ENCODE peak calls at places on chromosomes 6 and 20, in four cellular contexts. One of them, this sample, is unnamed.

GRCh38 chr6:141475269-141475668 is 657.5 kb upstream of the GJE1 start:
- DNase-seq in tibial artery: no peak
- DNase-seq in pancreas: no peak
- DNase-seq in keratinocyte: no peak
- DNase-seq in this sample: no peak

GRCh38 chr20:5888051-5888450 is 62.3 kb downstream of the TRMT6 start:
- DNase-seq in tibial artery: no peak
- DNase-seq in pancreas: no peak
- DNase-seq in keratinocyte: no peak
- DNase-seq in this sample: no peak

GRCh38 chr6:41625442-41625841 is 12.8 kb upstream of the MDFI start:
- DNase-seq in tibial artery: peak
- DNase-seq in pancreas: no peak
- DNase-seq in keratinocyte: peak
- DNase-seq in this sample: no peak

GRCh38 chr20:37504404-37505096 is 16.5 kb upstream of the NNAT start:
- DNase-seq in tibial artery: no peak
- DNase-seq in pancreas: no peak
- DNase-seq in keratinocyte: no peak
- DNase-seq in this sample: no peak

GRCh38 chr6:131897050-131897435 is 54.1 kb downstream of the CCN2 start:
- DNase-seq in tibial artery: no peak
- DNase-seq in pancreas: no peak
- DNase-seq in keratinocyte: no peak
- DNase-seq in this sample: no peak

GRCh38 chr6:16524380-16524707 is 236.9 kb downstream of the ATXN1 start:
- DNase-seq in tibial artery: no peak
- DNase-seq in pancreas: no peak
- DNase-seq in keratinocyte: no peak
- DNase-seq in this sample: no peak

GRCh38 chr6:85551264-85551663 is 42.4 kb downstream of the SNX14 start:
- DNase-seq in tibial artery: no peak
- DNase-seq in pancreas: no peak
- DNase-seq in keratinocyte: no peak
- DNase-seq in this sample: no peak

GRCh38 chr6:79173378-79173777 is 61.1 kb downstream of the HMGN3 start:
- DNase-seq in tibial artery: no peak
- DNase-seq in pancreas: no peak
- DNase-seq in keratinocyte: no peak
- DNase-seq in this sample: no peak

GRCh38 chr6:79510707-79511106 is 26.5 kb downstream of the LCA5 start:
- DNase-seq in tibial artery: no peak
- DNase-seq in pancreas: no peak
- DNase-seq in keratinocyte: no peak
- DNase-seq in this sample: no peak

GRCh38 chr6:66435321-66435720 is 728.3 kb upstream of the EYS start:
- DNase-seq in tibial artery: no peak
- DNase-seq in pancreas: no peak
- DNase-seq in keratinocyte: no peak
- DNase-seq in this sample: no peak

GRCh38 chr6:112877134-112878100 is 530.3 kb downstream of the RFPL4B start:
- DNase-seq in tibial artery: no peak
- DNase-seq in pancreas: no peak
- DNase-seq in keratinocyte: no peak
- DNase-seq in this sample: no peak

GRCh38 chr20:41587956-41588355 is 30.2 kb downstream of the CHD6 start:
- DNase-seq in tibial artery: no peak
- DNase-seq in pancreas: no peak
- DNase-seq in keratinocyte: peak
- DNase-seq in this sample: no peak

GRCh38 chr6:130671119-130672104 is 155.8 kb upstream of the SMLR1 start:
- DNase-seq in tibial artery: no peak
- DNase-seq in pancreas: no peak
- DNase-seq in keratinocyte: no peak
- DNase-seq in this sample: no peak

GRCh38 chr6:12456343-12456742 is 166.2 kb downstream of the EDN1 start:
- DNase-seq in tibial artery: no peak
- DNase-seq in pancreas: no peak
- DNase-seq in keratinocyte: no peak
- DNase-seq in this sample: no peak

GRCh38 chr20:63682384-63683139 is 13.9 kb upstream of the TNFRSF6B start:
- DNase-seq in tibial artery: peak
- DNase-seq in pancreas: peak
- DNase-seq in keratinocyte: peak
- DNase-seq in this sample: peak

GRCh38 chr6:113645576-113645970 is 211.6 kb upstream of the MARCKS start:
- DNase-seq in tibial artery: no peak
- DNase-seq in pancreas: no peak
- DNase-seq in keratinocyte: peak
- DNase-seq in this sample: no peak

GRCh38 chr20:54364919-54365318 is 110.5 kb upstream of the DOK5 start:
- DNase-seq in tibial artery: no peak
- DNase-seq in pancreas: no peak
- DNase-seq in keratinocyte: no peak
- DNase-seq in this sample: no peak

GRCh38 chr6:128929869-128930268 is 46.9 kb downstream of the LAMA2 start:
- DNase-seq in tibial artery: no peak
- DNase-seq in pancreas: no peak
- DNase-seq in keratinocyte: no peak
- DNase-seq in this sample: no peak

GRCh38 chr6:45026003-45026516 is 302.1 kb upstream of the RUNX2 start:
- DNase-seq in tibial artery: no peak
- DNase-seq in pancreas: no peak
- DNase-seq in keratinocyte: no peak
- DNase-seq in this sample: no peak

GRCh38 chr6:166927942-166928643 is 28.3 kb downstream of the RNASET2 start:
- DNase-seq in tibial artery: no peak
- DNase-seq in pancreas: no peak
- DNase-seq in keratinocyte: no peak
- DNase-seq in this sample: no peak

GRCh38 chr20:4961746-4962145 is 39.6 kb downstream of the SLC23A2 start:
- DNase-seq in tibial artery: no peak
- DNase-seq in pancreas: no peak
- DNase-seq in keratinocyte: no peak
- DNase-seq in this sample: no peak

GRCh38 chr20:41408131-41408789 is 41.6 kb upstream of the EMILIN3 start:
- DNase-seq in tibial artery: no peak
- DNase-seq in pancreas: no peak
- DNase-seq in keratinocyte: no peak
- DNase-seq in this sample: no peak

GRCh38 chr20:9306521-9306920 is 207.9 kb upstream of the LAMP5 start:
- DNase-seq in tibial artery: no peak
- DNase-seq in pancreas: no peak
- DNase-seq in keratinocyte: no peak
- DNase-seq in this sample: no peak

GRCh38 chr6:159828074-159828473 is 28.0 kb downstream of the PNLDC1 start:
- DNase-seq in tibial artery: no peak
- DNase-seq in pancreas: no peak
- DNase-seq in keratinocyte: no peak
- DNase-seq in this sample: no peak

GRCh38 chr20:5353624-5354496 is 37.1 kb upstream of the PROKR2 start:
- DNase-seq in tibial artery: no peak
- DNase-seq in pancreas: no peak
- DNase-seq in keratinocyte: no peak
- DNase-seq in this sample: no peak

GRCh38 chr6:31510007-31510406 is 12.1 kb downstream of the MICB start:
- DNase-seq in tibial artery: no peak
- DNase-seq in pancreas: no peak
- DNase-seq in keratinocyte: no peak
- DNase-seq in this sample: no peak

GRCh38 chr6:20020526-20020925 is 183.4 kb downstream of the ID4 start:
- DNase-seq in tibial artery: no peak
- DNase-seq in pancreas: no peak
- DNase-seq in keratinocyte: no peak
- DNase-seq in this sample: no peak

GRCh38 chr6:36033935-36034334 is 6.3 kb downstream of the MAPK14 start:
- DNase-seq in tibial artery: no peak
- DNase-seq in pancreas: no peak
- DNase-seq in keratinocyte: no peak
- DNase-seq in this sample: no peak

GRCh38 chr6:110560239-110561015 is 84.0 kb upstream of the SLC22A16 start:
- DNase-seq in tibial artery: no peak
- DNase-seq in pancreas: no peak
- DNase-seq in keratinocyte: no peak
- DNase-seq in this sample: no peak

GRCh38 chr6:91634791-91635190 is 1047.9 kb upstream of the MAP3K7 start:
- DNase-seq in tibial artery: no peak
- DNase-seq in pancreas: no peak
- DNase-seq in keratinocyte: no peak
- DNase-seq in this sample: no peak

GRCh38 chr6:81401970-81402690 is 350.4 kb downstream of the TENT5A start:
- DNase-seq in tibial artery: no peak
- DNase-seq in pancreas: no peak
- DNase-seq in keratinocyte: no peak
- DNase-seq in this sample: no peak

DNA sequence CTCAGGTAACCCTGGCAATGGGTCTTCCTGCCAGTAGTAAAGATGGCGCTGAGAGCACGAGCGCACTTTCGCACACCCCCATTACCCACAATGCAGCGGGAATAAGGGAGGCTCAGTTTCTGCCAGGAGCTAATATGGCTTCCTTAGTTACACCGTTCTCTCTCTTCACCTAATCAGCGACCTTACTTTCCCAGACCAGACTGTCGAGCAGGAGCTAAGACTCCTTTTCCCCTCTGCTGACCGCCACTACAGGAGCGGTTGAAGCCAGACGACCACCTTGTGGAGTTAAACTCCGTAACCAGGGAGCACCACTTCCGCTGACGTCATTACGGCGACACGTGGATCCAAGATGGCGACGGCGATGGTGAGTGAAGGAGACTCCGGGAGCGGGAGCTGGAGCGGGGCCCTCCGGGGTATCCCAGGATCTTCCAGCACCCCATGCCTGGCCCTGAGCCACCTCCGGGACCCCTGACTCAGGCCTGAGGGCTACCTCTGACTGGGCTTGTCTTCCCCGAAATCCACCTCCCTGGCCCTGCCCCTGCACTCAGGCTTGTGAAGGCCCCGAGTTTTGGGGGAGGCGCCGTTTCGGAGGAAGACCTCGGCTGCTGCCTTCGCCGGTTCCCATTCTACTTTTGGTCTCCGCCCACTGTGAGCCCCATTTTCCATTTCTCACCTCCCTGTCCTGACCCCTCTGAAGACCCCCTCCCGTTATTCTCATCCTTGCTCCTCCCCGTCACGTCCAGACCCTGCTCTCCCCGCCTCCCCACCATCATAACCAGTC is at the start of gene TM9SF4:
- DNase-seq in tibial artery: peak
- DNase-seq in pancreas: peak
- DNase-seq in keratinocyte: peak
- DNase-seq in this sample: peak
- TF ChIP-seq CTCF in tibial artery: no peak
- TF ChIP-seq CTCF in pancreas: no peak
- TF ChIP-seq CTCF in keratinocyte: no peak
- TF ChIP-seq CTCF in this sample: no peak

DNA sequence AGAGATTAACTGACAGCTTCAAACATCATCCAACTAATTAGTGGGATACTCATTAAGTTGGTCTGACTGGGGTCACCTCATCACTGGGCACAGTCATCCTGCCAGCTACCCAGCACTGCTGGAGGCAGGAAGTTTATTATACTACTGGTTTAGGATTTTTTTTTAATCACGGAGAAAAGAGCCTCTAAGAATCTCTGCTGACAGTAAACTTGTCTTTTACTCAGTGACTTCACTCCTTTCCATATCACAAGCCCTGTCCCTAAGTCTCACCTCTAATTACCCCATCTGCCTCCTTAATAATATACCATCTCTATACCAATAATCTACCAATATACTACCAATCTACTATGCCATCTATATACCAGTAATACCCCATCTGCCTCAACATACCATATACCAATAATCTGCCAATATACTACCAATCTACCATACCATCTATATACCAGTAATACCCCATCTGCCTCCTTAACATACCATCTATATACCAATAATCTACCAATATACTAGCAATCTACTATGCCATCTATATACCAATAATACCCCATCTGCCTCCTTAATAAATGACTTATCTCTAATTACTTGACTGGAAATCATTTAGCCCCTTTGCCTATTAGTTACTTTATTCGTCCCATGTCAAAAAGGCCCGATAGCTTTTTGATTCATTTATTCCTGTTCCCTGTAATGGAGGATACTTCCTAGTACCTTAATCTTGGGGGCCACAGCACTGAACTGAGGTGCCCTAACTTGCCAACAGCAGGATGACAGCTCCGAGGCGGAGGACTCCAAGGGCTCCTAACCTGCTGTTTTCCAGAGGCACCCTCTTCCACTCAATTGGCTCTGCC is 5.0 kb downstream of the ATP5F1E start:
- DNase-seq in tibial artery: no peak
- DNase-seq in pancreas: no peak
- DNase-seq in keratinocyte: no peak
- DNase-seq in this sample: no peak
- TF ChIP-seq CTCF in tibial artery: no peak
- TF ChIP-seq CTCF in pancreas: no peak
- TF ChIP-seq CTCF in keratinocyte: no peak
- TF ChIP-seq CTCF in this sample: no peak

DNA sequence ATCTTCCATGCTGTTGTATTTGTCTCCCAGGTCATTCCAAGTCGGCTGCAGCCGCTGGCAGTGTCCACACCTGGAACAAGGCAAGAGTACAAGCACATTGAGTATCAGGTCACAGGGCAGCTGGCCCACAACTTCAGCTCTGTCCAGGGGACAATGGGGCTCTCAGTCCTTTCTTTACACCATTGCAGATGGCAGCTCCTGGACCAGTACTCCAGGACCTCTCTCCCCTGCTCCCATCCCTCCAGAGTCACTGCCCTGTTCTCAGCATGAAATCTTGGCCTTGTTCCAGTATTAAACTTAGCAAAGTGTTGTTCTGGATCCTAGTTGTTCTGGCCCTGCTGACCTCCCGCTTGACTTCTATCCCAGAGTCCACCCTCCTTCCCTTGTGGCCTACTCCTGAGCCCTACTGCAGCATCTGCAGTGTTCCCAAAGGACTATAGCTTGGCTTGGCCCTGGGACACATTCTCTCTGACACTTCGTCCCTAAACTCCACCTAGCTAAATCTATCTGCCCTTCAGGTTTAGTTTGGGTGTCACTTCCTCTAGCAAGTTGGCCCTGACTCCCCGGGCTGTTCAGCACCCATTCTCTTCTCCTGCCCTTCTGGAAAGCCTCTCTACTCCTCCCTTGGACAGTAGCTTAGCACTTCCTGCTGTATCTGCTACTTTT is 5.8 kb downstream of the TXNDC5 start:
- DNase-seq in tibial artery: no peak
- DNase-seq in pancreas: no peak
- DNase-seq in keratinocyte: no peak
- DNase-seq in this sample: no peak
- TF ChIP-seq CTCF in tibial artery: no peak
- TF ChIP-seq CTCF in pancreas: no peak
- TF ChIP-seq CTCF in keratinocyte: no peak
- TF ChIP-seq CTCF in this sample: no peak

DNA sequence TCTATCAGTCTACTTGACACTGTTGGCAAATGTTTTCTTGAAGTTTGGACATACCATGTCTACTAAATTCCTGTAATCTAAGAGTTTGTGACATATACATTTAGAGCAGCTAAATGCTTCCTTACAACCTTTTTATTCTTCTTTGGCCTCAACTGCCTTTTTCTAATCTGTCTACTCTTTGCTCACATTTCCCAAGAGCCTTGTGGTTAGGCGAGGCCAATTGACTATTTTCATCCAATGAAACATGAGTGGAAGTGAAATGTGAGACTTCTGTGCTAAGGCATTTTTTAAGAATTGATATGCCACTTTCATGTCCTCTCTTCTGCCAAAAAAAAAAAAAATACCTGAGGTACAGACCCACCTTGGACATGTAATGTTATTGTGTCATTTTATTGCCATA is 158.2 kb upstream of the MCHR2 start:
- DNase-seq in tibial artery: no peak
- DNase-seq in pancreas: no peak
- DNase-seq in keratinocyte: no peak
- DNase-seq in this sample: no peak
- TF ChIP-seq CTCF in tibial artery: no peak
- TF ChIP-seq CTCF in pancreas: no peak
- TF ChIP-seq CTCF in keratinocyte: no peak
- TF ChIP-seq CTCF in this sample: no peak

This sample was measured in omental fat pad.